ENCODE peak calls at places on chromosomes 2 and 18, in seven cellular contexts. One of them, this sample, is unnamed.

GRCh38 chr2:1233280-1233679 is 180.0 kb upstream of the TPO start:
- DNase-seq in right lobe of liver: no peak
- DNase-seq in A549: no peak
- DNase-seq in sigmoid colon: no peak
- DNase-seq in body of pancreas: no peak
- DNase-seq in uterus: no peak
- DNase-seq in HCT116: no peak
- DNase-seq in this sample: no peak

GRCh38 chr2:69694894-69695849 is 46.8 kb upstream of the ANXA4 start:
- DNase-seq in body of pancreas: no peak
- DNase-seq in right lobe of liver: no peak
- DNase-seq in HCT116: no peak
- DNase-seq in A549: no peak
- DNase-seq in uterus: no peak
- DNase-seq in sigmoid colon: no peak
- DNase-seq in this sample: no peak

GRCh38 chr2:62198237-62198633 is 2.3 kb downstream of the B3GNT2 start:
- DNase-seq in A549: no peak
- DNase-seq in sigmoid colon: no peak
- DNase-seq in body of pancreas: no peak
- DNase-seq in uterus: no peak
- DNase-seq in HCT116: no peak
- DNase-seq in right lobe of liver: no peak
- DNase-seq in this sample: no peak

GRCh38 chr2:2422621-2423020 is 91.5 kb upstream of the MYT1L start:
- DNase-seq in sigmoid colon: no peak
- DNase-seq in right lobe of liver: no peak
- DNase-seq in HCT116: no peak
- DNase-seq in uterus: no peak
- DNase-seq in A549: no peak
- DNase-seq in body of pancreas: no peak
- DNase-seq in this sample: no peak

GRCh38 chr2:178328037-178328436 is 122.9 kb downstream of the PRKRA start:
- DNase-seq in body of pancreas: no peak
- DNase-seq in A549: no peak
- DNase-seq in sigmoid colon: no peak
- DNase-seq in HCT116: no peak
- DNase-seq in right lobe of liver: no peak
- DNase-seq in uterus: no peak
- DNase-seq in this sample: no peak

GRCh38 chr2:143463717-143464116 is 334.5 kb downstream of the ARHGAP15 start:
- DNase-seq in HCT116: no peak
- DNase-seq in sigmoid colon: no peak
- DNase-seq in uterus: no peak
- DNase-seq in body of pancreas: no peak
- DNase-seq in A549: no peak
- DNase-seq in right lobe of liver: no peak
- DNase-seq in this sample: no peak

GRCh38 chr18:10860382-10860781 is 289.0 kb downstream of the PIEZO2 start:
- DNase-seq in body of pancreas: no peak
- DNase-seq in right lobe of liver: no peak
- DNase-seq in sigmoid colon: no peak
- DNase-seq in A549: no peak
- DNase-seq in HCT116: no peak
- DNase-seq in uterus: no peak
- DNase-seq in this sample: no peak

GRCh38 chr18:36492604-36493329 is 195.3 kb downstream of the FHOD3 start:
- DNase-seq in sigmoid colon: no peak
- DNase-seq in HCT116: no peak
- DNase-seq in right lobe of liver: no peak
- DNase-seq in body of pancreas: no peak
- DNase-seq in uterus: no peak
- DNase-seq in A549: no peak
- DNase-seq in this sample: no peak

GRCh38 chr2:227703280-227703732 is 14.5 kb downstream of the SLC19A3 start:
- DNase-seq in A549: no peak
- DNase-seq in right lobe of liver: no peak
- DNase-seq in uterus: no peak
- DNase-seq in body of pancreas: peak
- DNase-seq in HCT116: no peak
- DNase-seq in sigmoid colon: no peak
- DNase-seq in this sample: no peak

GRCh38 chr18:50707841-50708240 is 112.0 kb downstream of the MRO start:
- DNase-seq in right lobe of liver: no peak
- DNase-seq in uterus: no peak
- DNase-seq in A549: no peak
- DNase-seq in body of pancreas: peak
- DNase-seq in HCT116: no peak
- DNase-seq in sigmoid colon: no peak
- DNase-seq in this sample: no peak

GRCh38 chr2:118855451-118856279 is 8.2 kb upstream of the EN1 start:
- DNase-seq in HCT116: peak
- DNase-seq in uterus: peak
- DNase-seq in body of pancreas: peak
- DNase-seq in right lobe of liver: peak
- DNase-seq in sigmoid colon: peak
- DNase-seq in A549: peak
- DNase-seq in this sample: peak

GRCh38 chr2:20365249-20365817 is 14.7 kb upstream of the PUM2 start:
- DNase-seq in A549: peak
- DNase-seq in HCT116: no peak
- DNase-seq in uterus: no peak
- DNase-seq in body of pancreas: no peak
- DNase-seq in right lobe of liver: no peak
- DNase-seq in sigmoid colon: no peak
- DNase-seq in this sample: no peak

GRCh38 chr2:168192839-168193616 is 54.4 kb downstream of the STK39 start:
- DNase-seq in right lobe of liver: no peak
- DNase-seq in A549: no peak
- DNase-seq in body of pancreas: no peak
- DNase-seq in uterus: no peak
- DNase-seq in sigmoid colon: no peak
- DNase-seq in HCT116: no peak
- DNase-seq in this sample: no peak

GRCh38 chr2:154203902-154204301 is 332.2 kb downstream of the GALNT13 start:
- DNase-seq in sigmoid colon: no peak
- DNase-seq in uterus: no peak
- DNase-seq in body of pancreas: no peak
- DNase-seq in right lobe of liver: no peak
- DNase-seq in HCT116: no peak
- DNase-seq in A549: no peak
- DNase-seq in this sample: no peak

GRCh38 chr2:63875758-63876710 is 34.3 kb downstream of the UGP2 start:
- DNase-seq in A549: no peak
- DNase-seq in HCT116: no peak
- DNase-seq in right lobe of liver: no peak
- DNase-seq in uterus: no peak
- DNase-seq in sigmoid colon: no peak
- DNase-seq in body of pancreas: no peak
- DNase-seq in this sample: no peak

GRCh38 chr2:148299616-148300015 is 278.7 kb downstream of the MBD5 start:
- DNase-seq in body of pancreas: no peak
- DNase-seq in uterus: no peak
- DNase-seq in right lobe of liver: no peak
- DNase-seq in sigmoid colon: no peak
- DNase-seq in A549: no peak
- DNase-seq in HCT116: no peak
- DNase-seq in this sample: no peak

GRCh38 chr2:26702025-26702424 is 9.5 kb downstream of the KCNK3 start:
- DNase-seq in sigmoid colon: no peak
- DNase-seq in uterus: no peak
- DNase-seq in body of pancreas: no peak
- DNase-seq in right lobe of liver: no peak
- DNase-seq in HCT116: no peak
- DNase-seq in A549: no peak
- DNase-seq in this sample: no peak

GRCh38 chr2:235468978-235469694 is 24.7 kb upstream of the AGAP1 start:
- DNase-seq in HCT116: peak
- DNase-seq in sigmoid colon: peak
- DNase-seq in A549: peak
- DNase-seq in body of pancreas: peak
- DNase-seq in uterus: peak
- DNase-seq in right lobe of liver: no peak
- DNase-seq in this sample: no peak

GRCh38 chr2:171706152-171706803 is 19.0 kb downstream of the DYNC1I2 start:
- DNase-seq in uterus: no peak
- DNase-seq in sigmoid colon: no peak
- DNase-seq in A549: peak
- DNase-seq in right lobe of liver: no peak
- DNase-seq in HCT116: no peak
- DNase-seq in body of pancreas: no peak
- DNase-seq in this sample: no peak

GRCh38 chr2:111239581-111240249 is 119.0 kb downstream of the BCL2L11 start:
- DNase-seq in sigmoid colon: no peak
- DNase-seq in A549: no peak
- DNase-seq in HCT116: no peak
- DNase-seq in body of pancreas: no peak
- DNase-seq in uterus: no peak
- DNase-seq in right lobe of liver: no peak
- DNase-seq in this sample: no peak

GRCh38 chr2:113370478-113371091 is 66.9 kb upstream of the ZNG1B start:
- DNase-seq in uterus: peak
- DNase-seq in right lobe of liver: peak
- DNase-seq in body of pancreas: peak
- DNase-seq in sigmoid colon: peak
- DNase-seq in HCT116: peak
- DNase-seq in A549: peak
- DNase-seq in this sample: peak

GRCh38 chr2:27809761-27810241 is 38.3 kb downstream of the MRPL33 start:
- DNase-seq in HCT116: no peak
- DNase-seq in body of pancreas: no peak
- DNase-seq in uterus: no peak
- DNase-seq in right lobe of liver: no peak
- DNase-seq in sigmoid colon: no peak
- DNase-seq in A549: peak
- DNase-seq in this sample: no peak

GRCh38 chr2:127047716-127048617 is 59.0 kb downstream of the BIN1 start:
- DNase-seq in sigmoid colon: peak
- DNase-seq in HCT116: no peak
- DNase-seq in A549: no peak
- DNase-seq in right lobe of liver: no peak
- DNase-seq in body of pancreas: peak
- DNase-seq in uterus: peak
- DNase-seq in this sample: no peak

GRCh38 chr2:72147303-72147970 is at the start of gene CYP26B1:
- DNase-seq in sigmoid colon: peak
- DNase-seq in uterus: peak
- DNase-seq in A549: no peak
- DNase-seq in HCT116: no peak
- DNase-seq in right lobe of liver: peak
- DNase-seq in body of pancreas: peak
- DNase-seq in this sample: no peak

GRCh38 chr2:136381722-136382633 is 264.0 kb upstream of the CXCR4 start:
- DNase-seq in right lobe of liver: peak
- DNase-seq in A549: no peak
- DNase-seq in HCT116: no peak
- DNase-seq in body of pancreas: peak
- DNase-seq in uterus: no peak
- DNase-seq in sigmoid colon: no peak
- DNase-seq in this sample: no peak

GRCh38 chr2:33441235-33441810 is 35.1 kb upstream of the RASGRP3 start:
- DNase-seq in uterus: peak
- DNase-seq in HCT116: peak
- DNase-seq in right lobe of liver: no peak
- DNase-seq in body of pancreas: peak
- DNase-seq in sigmoid colon: peak
- DNase-seq in A549: peak
- DNase-seq in this sample: peak

GRCh38 chr18:26656944-26657536 is 108.7 kb upstream of the KCTD1 start:
- DNase-seq in HCT116: no peak
- DNase-seq in uterus: peak
- DNase-seq in sigmoid colon: peak
- DNase-seq in body of pancreas: peak
- DNase-seq in right lobe of liver: peak
- DNase-seq in A549: peak
- DNase-seq in this sample: peak

GRCh38 chr18:75121266-75121665 is 87.7 kb downstream of the PTGR3 start:
- DNase-seq in HCT116: no peak
- DNase-seq in right lobe of liver: no peak
- DNase-seq in uterus: no peak
- DNase-seq in sigmoid colon: no peak
- DNase-seq in A549: no peak
- DNase-seq in body of pancreas: no peak
- DNase-seq in this sample: no peak

GRCh38 chr2:241542278-241542605 is 16.3 kb upstream of the BOK start:
- DNase-seq in HCT116: no peak
- DNase-seq in sigmoid colon: no peak
- DNase-seq in A549: no peak
- DNase-seq in uterus: no peak
- DNase-seq in body of pancreas: peak
- DNase-seq in right lobe of liver: peak
- DNase-seq in this sample: peak
- TF ChIP-seq CTCF in HCT116: no peak
- TF ChIP-seq CTCF in sigmoid colon: no peak
- TF ChIP-seq CTCF in A549: no peak
- TF ChIP-seq CTCF in uterus: no peak
- TF ChIP-seq CTCF in body of pancreas: no peak
- TF ChIP-seq CTCF in right lobe of liver: no peak
- TF ChIP-seq CTCF in this sample: no peak

GRCh38 chr2:130181338-130181879 is at the start of gene SMPD4:
- DNase-seq in HCT116: peak
- DNase-seq in sigmoid colon: peak
- DNase-seq in uterus: peak
- DNase-seq in right lobe of liver: peak
- DNase-seq in body of pancreas: peak
- DNase-seq in A549: peak
- DNase-seq in this sample: peak
- TF ChIP-seq POLR2A in HCT116: no peak
- TF ChIP-seq POLR2A in sigmoid colon: no peak
- TF ChIP-seq POLR2A in uterus: no peak
- TF ChIP-seq POLR2A in right lobe of liver: peak
- TF ChIP-seq POLR2A in body of pancreas: peak
- TF ChIP-seq POLR2A in A549: peak
- TF ChIP-seq POLR2A in this sample: no peak

GRCh38 chr2:46913471-46914381 is 1.9 kb downstream of the MCFD2 start:
- DNase-seq in right lobe of liver: no peak
- DNase-seq in uterus: no peak
- DNase-seq in body of pancreas: peak
- DNase-seq in HCT116: peak
- DNase-seq in A549: no peak
- DNase-seq in sigmoid colon: peak
- DNase-seq in this sample: peak
- H3K4me3 ChIP-seq in right lobe of liver: no peak
- H3K4me3 ChIP-seq in uterus: no peak
- H3K4me3 ChIP-seq in body of pancreas: no peak
- H3K4me3 ChIP-seq in HCT116: peak
- H3K4me3 ChIP-seq in A549: peak
- H3K4me3 ChIP-seq in sigmoid colon: no peak
- H3K4me3 ChIP-seq in this sample: no peak

GRCh38 chr2:120518819-120519218 is 172.9 kb downstream of the INHBB start:
- DNase-seq in sigmoid colon: no peak
- DNase-seq in uterus: no peak
- DNase-seq in body of pancreas: no peak
- DNase-seq in right lobe of liver: no peak
- DNase-seq in A549: no peak
- DNase-seq in HCT116: no peak
- DNase-seq in this sample: no peak
- TF ChIP-seq CTCF in sigmoid colon: no peak
- TF ChIP-seq CTCF in uterus: no peak
- TF ChIP-seq CTCF in body of pancreas: no peak
- TF ChIP-seq CTCF in right lobe of liver: no peak
- TF ChIP-seq CTCF in A549: no peak
- TF ChIP-seq CTCF in HCT116: no peak
- TF ChIP-seq CTCF in this sample: no peak

GRCh38 chr2:101473911-101474751 is 781 bp downstream of the RFX8 start:
- DNase-seq in right lobe of liver: peak
- DNase-seq in body of pancreas: peak
- DNase-seq in uterus: peak
- DNase-seq in sigmoid colon: peak
- DNase-seq in HCT116: no peak
- DNase-seq in A549: no peak
- DNase-seq in this sample: peak
- TF ChIP-seq POLR2A in right lobe of liver: no peak
- TF ChIP-seq POLR2A in body of pancreas: no peak
- TF ChIP-seq POLR2A in uterus: no peak
- TF ChIP-seq POLR2A in sigmoid colon: no peak
- TF ChIP-seq POLR2A in HCT116: no peak
- TF ChIP-seq POLR2A in A549: no peak
- TF ChIP-seq POLR2A in this sample: no peak